ENCODE peak calls at places on chromosomes 11 and 22, in ten cellular contexts. T, G, E, J, W, F, A, K, L and Z are unnamed samples.

GRCh38 chr22:32318361-32318760 is 39.3 kb upstream of the RFPL3 start:
- DNase-seq in T (no peak), G (no peak), E (no peak), J (no peak), W (no peak), F (no peak), A (no peak), K (no peak), L (no peak), Z (no peak)

GRCh38 chr11:8608646-8609045 is 14.6 kb upstream of the STK33 start:
- DNase-seq in T (no peak), G (no peak), E (peak), J (no peak), W (no peak), F (no peak), A (no peak), K (no peak), L (no peak), Z (no peak)

GRCh38 chr22:27247691-27248434 is 553.7 kb downstream of the MN1 start:
- DNase-seq in T (no peak), G (no peak), E (no peak), J (peak), W (no peak), F (no peak), A (no peak), K (no peak), L (no peak), Z (no peak)

GRCh38 chr11:86292912-86293606 is 9.0 kb upstream of the HIKESHI start:
- DNase-seq in T (no peak), G (peak), E (no peak), J (no peak), W (no peak), F (no peak), A (no peak), K (no peak), L (no peak), Z (no peak)

GRCh38 chr11:1297011-1297575 is 12.3 kb downstream of the TOLLIP start:
- DNase-seq in T (no peak), G (no peak), E (no peak), J (no peak), W (no peak), F (no peak), A (no peak), K (no peak), L (no peak), Z (no peak)

GRCh38 chr22:41481131-41481830 is 12.4 kb downstream of the ACO2 start:
- DNase-seq in T (no peak), G (no peak), E (peak), J (peak), W (no peak), F (no peak), A (no peak), K (peak), L (no peak), Z (no peak)

GRCh38 chr22:31162015-31162765 is 2.2 kb downstream of the RNF185 start:
- DNase-seq in T (no peak), G (no peak), E (no peak), J (no peak), W (no peak), F (no peak), A (no peak), K (no peak), L (no peak), Z (no peak)

GRCh38 chr11:113781682-113782081 is 2.1 kb downstream of the CLDN25 start:
- DNase-seq in T (no peak), G (no peak), E (no peak), J (no peak), W (no peak), F (no peak), A (no peak), K (no peak), L (peak), Z (no peak)